ENCODE peak calls at places on chromosomes 1 and 21, in eight cellular contexts. H is SK-N-MC, M is mucosa of descending colon, F is fibroblast of lung, I is SJSA1, R is foreskin fibroblast, W is MG63, A is fibroblast of mammary gland. L is an unnamed sample.

GRCh38 chr21:42308914-42309752 is 6.1 kb downstream of the TFF3 start:
- DNase-seq in H (no peak), A (no peak), I (no peak), F (no peak), W (no peak), R (no peak), M (peak; percentile 60), L (no peak)

GRCh38 chr1:93609536-93609935 is 72.1 kb downstream of the BCAR3 start:
- DNase-seq in W (no peak), M (no peak), I (no peak), A (no peak), F (no peak), R (no peak), H (no peak), L (peak; percentile 22)

GRCh38 chr1:34610063-34610462 is 144.8 kb upstream of the GJB5 start:
- DNase-seq in I (no peak), M (peak; percentile 38), A (no peak), R (no peak), F (no peak), H (no peak), W (no peak), L (no peak)

GRCh38 chr21:46600978-46601377 is 3.9 kb downstream of the S100B start:
- DNase-seq in H (no peak), R (no peak), W (no peak), I (no peak), A (no peak), F (no peak), M (no peak), L (peak; percentile 59)

GRCh38 chr21:46055863-46056281 is 42.0 kb upstream of the COL6A2 start:
- DNase-seq in H (no peak), F (peak; percentile 59), M (peak; percentile 14), R (peak; percentile 54), A (peak; percentile 89), W (peak; percentile 89), I (no peak), L (peak; percentile 89)

GRCh38 chr1:89974701-89975470 is 20.0 kb upstream of the ZNF326 start:
- DNase-seq in I (peak; percentile 17), H (no peak), F (peak; percentile 90), M (no peak), R (peak; percentile 87), A (peak; percentile 57), W (peak; percentile 84), L (no peak)

GRCh38 chr1:16292739-16293138 is 55.8 kb upstream of the CPLANE2 start:
- DNase-seq in R (no peak), F (no peak), M (no peak), W (no peak), A (no peak), I (no peak), H (no peak), L (no peak)

GRCh38 chr1:153790282-153790995 is 15.2 kb downstream of the SLC27A3 start:
- DNase-seq in M (peak; percentile 63), W (peak; percentile 72), A (peak; percentile 79), R (peak; percentile 84), I (peak; percentile 25), H (no peak), F (peak; percentile 65), L (peak; percentile 91)

GRCh38 chr1:27203946-27204345 is 30.5 kb upstream of the WDTC1 start:
- DNase-seq in M (no peak), I (no peak), W (no peak), A (peak; percentile 25), F (peak; percentile 15), R (peak; percentile 33), H (no peak), L (no peak)

GRCh38 chr1:212612251-212612961 is 3.8 kb downstream of the ATF3 start:
- DNase-seq in A (peak; percentile 27), M (no peak), H (no peak), F (no peak), R (peak; percentile 18), I (peak; percentile 21), W (peak; percentile 53), L (no peak)

GRCh38 chr1:218254296-218254918 is 30.7 kb upstream of the RRP15 start:
- DNase-seq in A (no peak), H (no peak), F (no peak), I (no peak), R (no peak), M (no peak), W (no peak), L (no peak)

GRCh38 chr1:44089371-44090070 is 29.1 kb upstream of the KLF17 start:
- DNase-seq in F (peak; percentile 32), M (no peak), W (peak; percentile 53), I (no peak), R (peak; percentile 15), A (peak; percentile 22), H (no peak), L (no peak)

GRCh38 chr1:180973360-180973759 is 49.3 kb downstream of the STX6 start:
- DNase-seq in F (no peak), R (no peak), I (no peak), A (no peak), M (no peak), W (no peak), H (no peak), L (no peak)

GRCh38 chr1:1212780-1213152 is 1.2 kb downstream of the TNFRSF4 start:
- DNase-seq in R (no peak), M (no peak), W (no peak), H (no peak), I (no peak), F (no peak), A (no peak), L (peak; percentile 80)

GRCh38 chr1:181084606-181084969 is 3.9 kb upstream of the IER5 start:
- DNase-seq in W (no peak), M (no peak), F (no peak), I (no peak), A (no peak), H (no peak), R (no peak), L (no peak)

GRCh38 chr1:159181328-159182024 is 10.1 kb downstream of the CADM3 start:
- DNase-seq in M (no peak), F (no peak), I (no peak), H (no peak), A (no peak), W (no peak), R (no peak), L (no peak)

GRCh38 chr1:222627232-222627631 is 9.3 kb downstream of the MIA3 start:
- DNase-seq in I (no peak), F (peak; percentile 73), R (peak; percentile 66), H (no peak), W (peak; percentile 75), M (no peak), A (peak; percentile 98), L (peak; percentile 50)

GRCh38 chr1:156596426-156596825 is 4.8 kb downstream of the NAXE start:
- DNase-seq in W (no peak), R (no peak), M (no peak), H (no peak), A (no peak), I (no peak), F (no peak), L (no peak)

GRCh38 chr1:1881727-1882126 is 9.2 kb downstream of the GNB1 start:
- DNase-seq in H (no peak), F (no peak), I (no peak), M (peak; percentile 69), W (no peak), R (no peak), A (no peak), L (peak; percentile 16)

GRCh38 chr1:184152502-184152901 is 101.0 kb downstream of the TSEN15 start:
- DNase-seq in F (peak; percentile 39), R (peak; percentile 22), W (peak; percentile 20), M (peak; percentile 26), A (peak; percentile 60), I (peak; percentile 41), H (peak; percentile 83), L (peak; percentile 50)

DNA sequence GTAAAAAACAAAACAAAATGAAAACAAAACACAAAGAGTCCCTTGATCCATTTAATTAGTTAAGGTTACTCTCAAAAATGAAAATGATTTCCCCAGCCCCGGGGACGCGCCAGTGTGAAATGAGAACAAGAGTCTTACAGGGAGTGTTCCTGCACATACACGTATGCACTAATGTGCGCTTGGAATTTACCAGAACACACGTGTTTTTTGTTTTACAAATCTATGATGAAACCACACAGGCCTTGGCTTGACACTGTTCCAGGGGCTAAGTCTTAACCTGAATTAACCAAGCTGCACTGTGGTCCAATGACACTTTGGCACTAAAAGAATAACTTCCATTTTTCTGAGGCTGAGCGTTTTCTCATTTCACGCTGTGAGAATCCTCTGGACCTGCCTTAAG is 63.7 kb downstream of the SLC45A1 start:
- DNase-seq in H (no peak), M (no peak), A (peak; percentile 76), F (no peak), W (no peak), I (no peak), R (peak; percentile 26), L (no peak)
- H3K4me3 ChIP-seq in H (no peak overlapping the region), M (no peak overlapping the region), A (no peak overlapping the region), F (no peak overlapping the region), W (no peak overlapping the region), I (no peak overlapping the region), R (no peak overlapping the region), L (no peak overlapping the region)

DNA sequence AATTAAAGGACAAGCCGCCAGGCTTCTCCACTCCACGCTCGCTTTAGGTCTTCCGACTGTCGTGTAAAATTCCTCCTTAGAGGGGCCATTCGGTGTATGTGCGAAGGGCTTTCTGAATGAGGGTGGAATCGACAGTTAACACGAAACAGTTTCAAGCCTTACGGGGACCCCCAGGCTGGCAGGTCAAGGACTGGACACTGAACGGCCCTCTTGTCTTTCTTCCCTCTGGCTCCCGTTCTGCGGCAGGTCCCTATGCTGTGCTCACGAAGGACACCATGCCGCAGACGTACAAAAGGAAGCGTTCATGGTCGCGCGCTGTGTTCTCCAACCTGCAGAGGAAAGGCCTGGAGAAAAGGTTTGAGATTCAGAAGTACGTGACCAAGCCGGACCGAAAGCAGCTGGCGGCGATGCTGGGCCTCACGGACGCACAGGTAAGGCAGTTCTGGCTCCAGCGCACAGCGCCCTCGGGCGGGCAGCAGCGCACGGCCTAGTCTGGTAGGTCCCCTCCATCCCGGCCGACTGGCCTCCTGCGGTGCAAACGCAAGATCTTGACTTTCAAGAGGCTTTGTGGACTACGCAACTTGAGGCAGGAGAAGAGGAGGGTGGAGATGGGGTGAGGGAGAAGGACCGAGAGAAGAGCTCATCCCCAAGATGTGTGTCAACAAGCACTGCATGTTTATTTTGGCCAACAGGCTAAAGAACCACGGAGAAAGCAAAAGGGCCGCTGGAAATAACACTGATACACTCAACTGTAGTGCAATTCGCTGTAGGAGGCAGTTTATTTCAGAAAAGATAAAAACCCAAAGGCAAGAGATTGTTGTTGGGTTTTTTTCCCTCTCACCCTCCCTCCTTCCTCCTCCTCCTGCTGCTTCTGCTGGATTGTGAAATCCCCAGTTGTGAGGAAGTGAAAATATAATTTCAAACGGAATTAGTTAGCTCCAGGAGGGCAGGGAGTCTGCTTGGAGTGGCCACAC is 3.0 kb downstream of the HLX start:
- DNase-seq in F (no peak), W (no peak), I (no peak), H (no peak), A (peak; percentile 50), R (peak; percentile 62), M (peak; percentile 34), L (no peak)
- H3K4me3 ChIP-seq in F (peak overlapping the region; percentile 84), W (no peak overlapping the region), I (no peak overlapping the region), H (no peak overlapping the region), A (no peak overlapping the region), R (peak overlapping the region; percentile 72), M (no peak overlapping the region), L (no peak overlapping the region)

GRCh38 chr21:17514124-17514481 is 1.3 kb downstream of the CXADR start:
- DNase-seq in R (peak; percentile 48), M (no peak), A (no peak), I (no peak), H (no peak), W (no peak), F (peak; percentile 60), L (no peak)
- H3K4me3 ChIP-seq in R (no peak overlapping the region), M (peak overlapping the region; percentile 59), A (no peak overlapping the region), I (no peak overlapping the region), H (peak overlapping the region; percentile 97), W (peak overlapping the region; percentile 59), F (no peak overlapping the region), L (no peak overlapping the region)

GRCh38 chr1:67979532-67979931 is 70.9 kb downstream of the DIRAS3 start:
- DNase-seq in A (no peak), I (no peak), W (no peak), F (no peak), R (no peak), M (no peak), H (no peak), L (no peak)
- H3K4me3 ChIP-seq in A (no peak overlapping the region), I (no peak overlapping the region), W (no peak overlapping the region), F (no peak overlapping the region), R (no peak overlapping the region), M (no peak overlapping the region), H (no peak overlapping the region), L (no peak overlapping the region)

L was measured in aorta.